ENCODE peak calls at places on chromosomes 7 and 10, in six cellular contexts. D is psoas muscle; C is hepatocyte; K is sigmoid colon; G is GM23248; Y is CD4-positive, CD25-positive, alpha-beta regulatory T cell. T is an unnamed sample.

GRCh38 chr10:86795353-86795752 is 38.9 kb downstream of the BMPR1A start:
- DNase-seq in D (no peak), C (peak), K (no peak), G (peak), Y (no peak), T (peak)

GRCh38 chr7:134330990-134331389 is 14.3 kb upstream of the SLC35B4 start:
- DNase-seq in D (no peak), C (no peak), K (no peak), G (no peak), Y (no peak), T (no peak)

GRCh38 chr10:104128214-104128613 is 6.2 kb downstream of the SFR1 start:
- DNase-seq in D (no peak), C (no peak), K (no peak), G (peak), Y (no peak), T (peak)

GRCh38 chr10:35300063-35300699 is 36.1 kb upstream of the CCNY start:
- DNase-seq in D (peak), C (peak), K (peak), G (peak), Y (no peak), T (peak)

GRCh38 chr10:71265618-71266146 is 53.3 kb downstream of the UNC5B start:
- DNase-seq in D (no peak), C (no peak), K (no peak), G (no peak), Y (no peak), T (no peak)

GRCh38 chr10:9198611-9199010 is 1144.1 kb downstream of the GATA3 start:
- DNase-seq in D (no peak), C (no peak), K (no peak), G (peak), Y (no peak), T (peak)

GRCh38 chr10:88198023-88198422 is 334.6 kb downstream of the PTEN start:
- DNase-seq in D (no peak), C (no peak), K (no peak), G (no peak), Y (no peak), T (no peak)

GRCh38 chr10:100600218-100600617 is 64.5 kb downstream of the HIF1AN start:
- DNase-seq in D (no peak), C (no peak), K (no peak), G (peak), Y (no peak), T (no peak)

GRCh38 chr7:11819947-11820346 is 12.1 kb downstream of the THSD7A start:
- DNase-seq in D (no peak), C (no peak), K (no peak), G (no peak), Y (no peak), T (no peak)

GRCh38 chr7:100431286-100431735 is 1.7 kb downstream of the MEPCE start:
- DNase-seq in D (no peak), C (no peak), K (peak), G (no peak), Y (no peak), T (no peak)
- H3K4me3 ChIP-seq in D (peak), C (no peak), K (peak), G (peak), Y (no peak), T (no peak)

DNA sequence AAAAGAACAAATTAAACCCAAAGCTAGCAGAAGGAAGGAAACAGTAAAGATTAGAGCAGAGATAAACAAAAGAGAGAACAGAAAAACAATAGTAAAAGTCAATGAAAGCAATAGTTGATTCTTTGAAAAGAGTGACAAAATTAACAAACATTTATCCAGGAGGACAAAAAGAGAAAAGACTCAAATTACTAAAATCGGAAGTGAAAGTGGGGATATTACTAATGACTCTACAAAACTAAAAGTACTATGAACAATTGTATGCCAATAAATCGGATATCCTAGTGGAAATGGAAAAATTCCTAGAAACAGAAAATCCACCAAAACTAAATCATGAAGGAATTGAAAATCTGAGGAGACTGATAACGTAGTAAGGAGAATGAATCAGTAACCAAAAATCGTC is 96.3 kb downstream of the SNX13 start:
- DNase-seq in D (no peak), C (no peak), K (no peak), G (no peak), Y (no peak), T (no peak)
- H3K4me3 ChIP-seq in D (no peak), C (no peak), K (no peak), G (no peak), Y (peak), T (no peak)

GRCh38 chr10:113552723-113553122 is at the start of gene HABP2:
- DNase-seq in D (no peak), C (peak), K (no peak), G (no peak), Y (no peak), T (no peak)
- H3K4me3 ChIP-seq in D (no peak), C (peak), K (no peak), G (no peak), Y (no peak), T (no peak)

DNA sequence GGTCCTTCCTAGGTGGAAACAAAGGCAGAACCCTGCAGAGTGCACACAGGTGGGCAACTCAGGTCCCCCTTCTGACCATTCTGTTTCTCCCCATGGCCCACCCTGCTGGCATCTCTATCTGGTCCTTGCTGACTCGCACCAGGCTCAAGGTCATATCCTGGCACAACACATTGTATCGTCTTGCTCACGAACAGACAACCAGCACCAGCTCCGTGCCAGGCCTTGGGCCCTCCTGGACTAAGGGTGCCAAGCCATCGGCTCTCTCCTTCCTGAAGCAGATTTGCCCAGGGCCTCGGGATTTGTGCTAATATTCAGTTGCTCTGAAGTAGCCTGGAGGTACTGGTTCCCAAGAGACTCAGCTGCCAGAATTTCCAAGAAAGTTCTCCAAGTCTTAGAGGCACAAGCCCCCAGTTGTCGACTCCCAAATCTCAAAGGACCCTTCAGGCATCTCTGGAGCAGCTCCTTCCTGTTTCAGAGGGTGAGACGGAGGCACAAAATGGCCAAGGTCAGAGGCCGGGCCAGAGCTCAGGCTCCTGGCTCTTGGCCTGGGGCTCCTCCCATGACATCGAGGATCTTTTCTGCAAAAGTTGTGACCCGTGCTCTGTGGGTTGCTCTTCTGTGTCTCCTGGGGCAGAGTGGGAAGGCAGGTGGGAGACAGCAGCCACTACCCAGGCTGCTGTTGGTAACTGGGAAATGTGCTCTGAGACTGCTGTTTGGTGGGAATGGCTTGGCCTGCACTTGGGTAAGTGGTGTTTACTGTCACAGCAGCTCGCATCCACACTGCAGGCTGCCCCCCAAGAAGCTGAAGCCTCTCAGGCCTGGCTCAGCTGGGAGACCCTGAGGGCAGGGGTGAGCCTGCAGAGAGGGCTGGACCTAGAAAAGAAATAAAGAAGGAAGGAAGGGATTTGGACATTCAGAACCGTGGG is 121.3 kb downstream of the RGS10 start:
- DNase-seq in D (peak), C (no peak), K (no peak), G (no peak), Y (no peak), T (no peak)
- H3K4me3 ChIP-seq in D (no peak), C (no peak), K (no peak), G (no peak), Y (no peak), T (no peak)

GRCh38 chr10:681670-682318 is 7.7 kb downstream of the DIP2C start:
- DNase-seq in D (no peak), C (no peak), K (no peak), G (peak), Y (no peak), T (no peak)

GRCh38 chr10:686155-686931 is 3.1 kb downstream of the DIP2C start:
- DNase-seq in D (no peak), C (no peak), K (no peak), G (no peak), Y (no peak), T (no peak)

GRCh38 chr10:682931-683447 is 6.5 kb downstream of the DIP2C start:
- DNase-seq in D (no peak), C (no peak), K (no peak), G (no peak), Y (no peak), T (no peak)

GRCh38 chr10:685613-686012 is 3.9 kb downstream of the DIP2C start:
- DNase-seq in D (no peak), C (no peak), K (no peak), G (no peak), Y (no peak), T (no peak)

DNA sequence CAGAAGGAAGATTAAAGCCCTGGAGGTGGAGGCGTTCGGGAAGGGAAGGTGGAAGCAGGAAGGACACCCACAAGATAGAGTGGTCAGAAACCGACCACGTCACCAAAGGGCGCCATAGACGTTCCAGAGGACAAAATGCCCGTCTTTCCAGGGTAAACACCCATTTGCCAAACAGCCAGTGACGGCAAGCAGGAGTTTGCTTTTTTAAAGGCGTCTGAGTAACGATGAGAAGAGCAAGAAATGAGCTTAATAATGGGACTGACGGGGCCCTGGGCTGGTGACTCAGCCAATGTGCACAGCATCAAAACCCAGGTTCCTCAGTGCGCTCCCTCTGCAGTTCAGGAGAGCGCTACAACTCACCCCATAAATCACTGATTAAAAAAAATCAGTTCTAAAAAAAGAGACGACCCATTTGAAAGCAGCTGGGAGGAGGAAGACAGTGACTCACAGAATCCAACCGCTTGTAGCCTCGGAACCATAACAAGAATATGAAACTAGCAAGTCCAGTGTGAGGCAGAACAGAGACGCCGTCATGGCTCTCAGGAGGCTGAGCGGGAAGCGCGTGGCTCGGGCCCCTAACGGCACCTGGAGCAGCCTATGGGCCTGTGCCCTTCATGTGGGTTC is 5.9 kb downstream of the DIP2C start:
- DNase-seq in D (peak), C (peak), K (peak), G (peak), Y (no peak), T (peak)
- H3K4me3 ChIP-seq in D (peak), C (no peak), K (peak), G (peak), Y (no peak), T (peak)

DNA sequence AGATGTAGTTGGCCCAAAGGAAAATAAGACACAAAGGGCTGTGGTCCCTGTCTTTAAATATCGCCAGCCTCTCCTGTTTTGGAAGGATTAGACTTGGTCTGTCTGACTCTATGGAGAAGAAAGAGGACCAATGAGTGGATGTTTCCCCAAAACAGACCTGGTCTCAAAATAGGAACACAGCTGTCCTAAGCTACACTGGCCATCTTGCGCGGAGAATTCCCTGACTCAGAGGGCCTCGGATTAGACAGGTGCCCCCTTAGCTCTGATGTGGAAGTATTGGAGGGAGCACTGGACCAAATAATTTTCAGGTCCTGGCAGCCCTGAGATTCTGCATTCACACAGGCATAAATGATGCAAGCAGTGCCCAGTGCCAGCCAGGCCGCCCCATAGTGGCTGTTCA is 56.1 kb downstream of the CHST15 start:
- DNase-seq in D (no peak), C (no peak), K (no peak), G (no peak), Y (no peak), T (no peak)
- H3K4me3 ChIP-seq in D (no peak), C (no peak), K (no peak), G (no peak), Y (no peak), T (no peak)

T was measured in astrocyte of the spinal cord.